ENCODE peak calls at places on chromosomes 3 and 15, in seven cellular contexts. V, I, O, J, S, K and E are unnamed samples.

GRCh38 chr3:155065537-155065936 is 14.6 kb upstream of the MME start:
- DNase-seq in K (peak), J (no peak), V (no peak), I (no peak), O (no peak), S (no peak), E (no peak)

GRCh38 chr15:34493001-34493400 is 55.4 kb upstream of the GOLGA8A start:
- DNase-seq in J (no peak), K (no peak), O (no peak), V (no peak), S (no peak), I (no peak), E (no peak)

GRCh38 chr15:26115229-26115943 is 252.3 kb upstream of the ATP10A start:
- DNase-seq in K (no peak), J (no peak), O (peak), I (no peak), V (no peak), S (no peak), E (no peak)

GRCh38 chr15:32747886-32748285 is 30.1 kb downstream of the GREM1 start:
- DNase-seq in V (no peak), I (no peak), K (no peak), O (no peak), J (no peak), S (no peak), E (no peak)

GRCh38 chr3:140863481-140864084 is 78.1 kb upstream of the SLC25A36 start:
- DNase-seq in J (peak), S (no peak), I (peak), K (no peak), O (peak), V (peak), E (no peak)

GRCh38 chr3:193928354-193929209 is 207.4 kb upstream of the HES1 start:
- DNase-seq in J (peak), K (peak), I (no peak), S (no peak), O (no peak), V (no peak), E (no peak)

GRCh38 chr3:159971311-159971710 is 17.3 kb upstream of the IL12A start:
- DNase-seq in O (no peak), V (no peak), I (no peak), S (no peak), J (no peak), K (no peak), E (no peak)

GRCh38 chr15:98391131-98391530 is 257.2 kb upstream of the IGF1R start:
- DNase-seq in V (no peak), O (no peak), J (no peak), S (no peak), K (no peak), I (no peak), E (no peak)

GRCh38 chr3:17190353-17191078 is 305.8 kb downstream of the PLCL2 start:
- DNase-seq in I (no peak), K (no peak), V (peak), O (no peak), J (peak), S (no peak), E (no peak)

GRCh38 chr3:52174896-52175295 is 20.7 kb upstream of the POC1A start:
- DNase-seq in O (no peak), V (no peak), S (no peak), K (no peak), I (no peak), J (no peak), E (no peak)

GRCh38 chr15:52559022-52559421 is 9.8 kb downstream of the ARPP19 start:
- DNase-seq in J (no peak), O (no peak), K (no peak), I (no peak), S (no peak), V (no peak), E (no peak)

GRCh38 chr3:4822568-4822967 is 156.7 kb upstream of the BHLHE40 start:
- DNase-seq in V (no peak), K (no peak), O (no peak), I (no peak), S (no peak), J (no peak), E (no peak)

GRCh38 chr3:13106308-13106970 is 33.2 kb upstream of the IQSEC1 start:
- DNase-seq in V (no peak), I (no peak), K (no peak), J (no peak), S (no peak), O (no peak), E (no peak)

GRCh38 chr15:93088981-93089854 is at the start of gene RGMA:
- DNase-seq in I (peak), J (peak), S (no peak), K (peak), O (peak), V (peak), E (no peak)

GRCh38 chr15:39135989-39136388 is 444.9 kb upstream of the THBS1 start:
- DNase-seq in S (no peak), V (no peak), O (no peak), I (no peak), J (no peak), K (peak), E (no peak)

GRCh38 chr3:12465826-12466225 is 18.5 kb upstream of the TSEN2 start:
- DNase-seq in I (no peak), O (no peak), S (peak), K (no peak), J (no peak), V (no peak), E (no peak)

GRCh38 chr3:55486857-55487375 is at the start of gene WNT5A:
- DNase-seq in K (peak), J (no peak), S (no peak), V (no peak), I (peak), O (peak), E (no peak)

GRCh38 chr3:155362808-155363689 is 69.6 kb upstream of the STRIT1 start:
- DNase-seq in V (no peak), J (no peak), S (no peak), K (no peak), O (no peak), I (no peak), E (no peak)

GRCh38 chr3:108512671-108513070 is 2.3 kb upstream of the MYH15 start:
- DNase-seq in I (no peak), J (no peak), O (no peak), V (no peak), S (no peak), K (no peak), E (no peak)

GRCh38 chr15:75042730-75043508 is 19.5 kb downstream of the PPCDC start:
- DNase-seq in K (no peak), O (no peak), I (no peak), S (peak), V (peak), J (peak), E (no peak)

GRCh38 chr3:183298708-183299153 is 45.7 kb downstream of the B3GNT5 start:
- DNase-seq in V (no peak), O (no peak), J (peak), I (no peak), K (peak), S (peak), E (no peak)

GRCh38 chr3:177610677-177611654 is 413.7 kb upstream of the TBL1XR1 start:
- DNase-seq in I (peak), J (no peak), O (no peak), V (no peak), K (no peak), S (no peak), E (peak)

GRCh38 chr15:64842986-64843561 is 1.4 kb downstream of the PLEKHO2 start:
- DNase-seq in J (no peak), I (no peak), O (no peak), V (peak), S (peak), K (peak), E (no peak)

GRCh38 chr3:120144267-120144666 is 50.0 kb upstream of the GSK3B start:
- DNase-seq in S (no peak), K (peak), V (no peak), O (no peak), I (no peak), J (no peak), E (no peak)

GRCh38 chr3:50125541-50126286 is 29.4 kb upstream of the SEMA3F start:
- DNase-seq in V (peak), J (no peak), K (no peak), S (peak), O (no peak), I (no peak), E (no peak)

GRCh38 chr3:12193485-12194165 is 34.9 kb upstream of the TIMP4 start:
- DNase-seq in K (peak), S (no peak), J (no peak), O (no peak), V (peak), I (no peak), E (no peak)

GRCh38 chr3:154235330-154235729 is 89.0 kb downstream of the DHX36 start:
- DNase-seq in K (peak), I (no peak), V (no peak), S (no peak), O (no peak), J (no peak), E (no peak)

GRCh38 chr3:126083511-126083912 is 412 bp downstream of the SLC41A3 start:
- DNase-seq in I (peak), J (peak), V (no peak), K (peak), O (peak), S (no peak), E (peak)

GRCh38 chr15:70585707-70586034 is 177.7 kb downstream of the UACA start:
- DNase-seq in V (peak), O (no peak), K (no peak), S (no peak), I (no peak), J (no peak), E (no peak)

GRCh38 chr15:40052604-40053003 is 13.6 kb upstream of the SRP14 start:
- DNase-seq in K (no peak), V (no peak), I (no peak), O (no peak), J (no peak), S (no peak), E (no peak)

GRCh38 chr3:98855811-98856400 is 45.6 kb downstream of the DCBLD2 start:
- DNase-seq in O (no peak), K (peak), I (no peak), S (no peak), V (no peak), J (no peak), E (no peak)

GRCh38 chr3:99862208-99862607 is 44.5 kb downstream of the CMSS1 start:
- DNase-seq in K (no peak), I (no peak), V (no peak), S (no peak), J (no peak), O (no peak), E (no peak)